ENCODE peak calls at places on chromosomes 13 and 19, in four cellular contexts. Q is adrenal gland, J is testis, H is psoas muscle. X is an unnamed sample.

GRCh38 chr19:6767357-6768235 is at the start of gene SH2D3A:
- DNase-seq in Q (peak; percentile 57), J (peak; percentile 74), H (peak; percentile 47), X (peak; percentile 84)

GRCh38 chr13:45122941-45123340 is 2.6 kb downstream of the GTF2F2 start:
- DNase-seq in Q (no peak), J (no peak), H (no peak), X (no peak)

GRCh38 chr13:73722120-73722519 is 412.1 kb downstream of the KLF12 start:
- DNase-seq in Q (no peak), J (no peak), H (no peak), X (no peak)

GRCh38 chr19:47848871-47849473 is 10.1 kb upstream of the TPRX2 start:
- DNase-seq in Q (peak; percentile 38), J (peak; percentile 35), H (no peak), X (no peak)

GRCh38 chr13:59442946-59443345 is 720.8 kb downstream of the DIAPH3 start:
- DNase-seq in Q (no peak), J (no peak), H (no peak), X (no peak)

GRCh38 chr13:43864921-43865320 is 14.6 kb downstream of the CCDC122 start:
- DNase-seq in Q (no peak), J (no peak), H (no peak), X (no peak)

GRCh38 chr19:34136127-34136526 is 36.2 kb upstream of the LSM14A start:
- DNase-seq in Q (no peak), J (no peak), H (no peak), X (no peak)

GRCh38 chr19:7744199-7744786 is 3.0 kb downstream of the CD209 start:
- DNase-seq in Q (no peak), J (no peak), H (no peak), X (no peak)

GRCh38 chr13:45048890-45049407 is 59.6 kb downstream of the GPALPP1 start:
- DNase-seq in Q (no peak), J (no peak), H (no peak), X (no peak)

GRCh38 chr13:32610977-32611376 is 24.7 kb downstream of the PDS5B start:
- DNase-seq in Q (no peak), J (no peak), H (no peak), X (no peak)

GRCh38 chr13:98050041-98050466 is 92.8 kb upstream of the FARP1 start:
- DNase-seq in Q (peak; percentile 5), J (no peak), H (no peak), X (no peak)

GRCh38 chr13:34065915-34066314 is 248.0 kb downstream of the RFC3 start:
- DNase-seq in Q (no peak), J (no peak), H (no peak), X (no peak)

GRCh38 chr19:10260141-10260584 is 8.1 kb downstream of the MRPL4 start:
- DNase-seq in Q (no peak), J (no peak), H (no peak), X (no peak)

GRCh38 chr13:99867535-99868271 is 103.9 kb downstream of the ZIC5 start:
- DNase-seq in Q (no peak), J (no peak), H (no peak), X (no peak)

GRCh38 chr19:44212865-44213346 is 574 bp downstream of the ZNF227 start:
- DNase-seq in Q (peak; percentile 17), J (no peak), H (no peak), X (no peak)

GRCh38 chr19:46784262-46785053 is 3.9 kb downstream of the SLC1A5 start:
- DNase-seq in Q (peak; percentile 49), J (peak; percentile 82), H (peak; percentile 72), X (peak; percentile 91)

GRCh38 chr19:13902993-13903555 is 2.8 kb downstream of the BRME1 start:
- DNase-seq in Q (no peak), J (no peak), H (no peak), X (peak; percentile 7)

GRCh38 chr19:1087813-1088418 is 7.3 kb downstream of the POLR2E start:
- DNase-seq in Q (peak; percentile 68), J (peak; percentile 70), H (no peak), X (peak; percentile 58)

DNA sequence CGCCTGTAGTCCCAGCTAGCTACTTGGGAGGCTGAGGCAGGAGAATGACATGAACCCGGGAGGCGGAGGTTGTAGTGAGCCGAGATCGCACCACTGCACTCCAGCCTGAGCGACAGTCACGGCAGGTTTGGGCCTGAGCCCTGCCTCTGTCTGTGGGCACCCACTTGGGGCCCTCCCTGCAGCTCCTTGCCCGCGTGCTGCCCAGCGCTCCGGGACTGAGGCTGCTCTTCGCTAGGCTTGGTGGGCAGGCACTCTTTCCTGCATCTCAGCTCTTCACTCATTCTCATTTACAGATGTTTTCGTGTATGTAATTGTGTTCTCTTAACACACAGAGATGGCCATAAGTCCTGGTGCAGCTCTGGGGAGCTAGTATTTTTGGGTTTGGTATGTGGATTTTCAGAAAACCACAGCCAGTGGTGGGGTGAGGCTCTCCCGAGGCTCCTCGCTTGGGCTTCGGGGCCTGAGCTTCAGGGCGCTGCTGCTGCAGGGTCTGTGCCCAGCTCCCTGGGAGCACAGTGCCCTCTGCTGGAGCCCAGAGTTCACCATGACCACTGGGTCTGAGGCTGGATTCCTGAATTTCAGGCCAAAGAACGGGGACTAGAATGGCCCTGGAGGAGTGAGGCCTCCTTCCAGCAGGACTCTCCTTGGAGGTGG is 15.2 kb downstream of the UPF1 start:
- DNase-seq in Q (peak; percentile 86), J (peak; percentile 83), H (peak; percentile 83), X (peak; percentile 94)
- H3K4me1 ChIP-seq in Q (peaks cover 33% of the 10 kb centered on the region), J (peaks cover 65% of the 10 kb centered on the region), H (peaks cover 60% of the 10 kb centered on the region), X (peaks cover 21% of the 10 kb centered on the region)

GRCh38 chr13:102255409-102255808 is 146.4 kb downstream of the FGF14 start:
- DNase-seq in Q (no peak), J (no peak), H (no peak), X (no peak)

GRCh38 chr13:102261809-102262208 is 140.0 kb downstream of the FGF14 start:
- DNase-seq in Q (no peak), J (no peak), H (no peak), X (no peak)

GRCh38 chr13:102260256-102260655 is 141.6 kb downstream of the FGF14 start:
- DNase-seq in Q (no peak), J (no peak), H (no peak), X (no peak)
- H3K4me3 ChIP-seq in Q (no peak overlapping the region), J (no peak overlapping the region), H (no peak overlapping the region), X (no peak overlapping the region)

DNA sequence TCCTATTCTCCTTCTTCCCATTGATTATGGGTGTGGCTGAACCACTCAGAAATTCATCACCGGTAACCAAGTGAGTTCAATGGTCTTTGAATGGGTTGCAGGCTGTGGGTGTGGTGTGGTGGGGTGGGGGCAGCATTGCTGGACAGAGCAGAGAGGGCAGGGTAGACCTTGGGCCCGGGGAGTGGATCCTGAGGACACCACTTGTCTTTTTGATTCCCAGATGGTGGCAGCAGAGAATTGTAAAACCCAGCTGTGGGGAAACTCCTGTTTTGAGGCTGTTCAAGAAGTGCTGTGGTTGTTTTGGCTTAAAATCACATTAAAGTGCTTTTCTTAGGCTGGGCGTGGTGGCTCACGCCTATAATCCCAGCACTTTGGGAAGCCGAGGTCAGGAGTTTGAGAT is 45.8 kb upstream of the RGCC start:
- DNase-seq in Q (peak; percentile 21), J (peak; percentile 45), H (no peak), X (no peak)
- H3K27ac ChIP-seq in Q (no peak overlapping the region), J (no peak overlapping the region), H (no peak overlapping the region), X (no peak overlapping the region)

DNA sequence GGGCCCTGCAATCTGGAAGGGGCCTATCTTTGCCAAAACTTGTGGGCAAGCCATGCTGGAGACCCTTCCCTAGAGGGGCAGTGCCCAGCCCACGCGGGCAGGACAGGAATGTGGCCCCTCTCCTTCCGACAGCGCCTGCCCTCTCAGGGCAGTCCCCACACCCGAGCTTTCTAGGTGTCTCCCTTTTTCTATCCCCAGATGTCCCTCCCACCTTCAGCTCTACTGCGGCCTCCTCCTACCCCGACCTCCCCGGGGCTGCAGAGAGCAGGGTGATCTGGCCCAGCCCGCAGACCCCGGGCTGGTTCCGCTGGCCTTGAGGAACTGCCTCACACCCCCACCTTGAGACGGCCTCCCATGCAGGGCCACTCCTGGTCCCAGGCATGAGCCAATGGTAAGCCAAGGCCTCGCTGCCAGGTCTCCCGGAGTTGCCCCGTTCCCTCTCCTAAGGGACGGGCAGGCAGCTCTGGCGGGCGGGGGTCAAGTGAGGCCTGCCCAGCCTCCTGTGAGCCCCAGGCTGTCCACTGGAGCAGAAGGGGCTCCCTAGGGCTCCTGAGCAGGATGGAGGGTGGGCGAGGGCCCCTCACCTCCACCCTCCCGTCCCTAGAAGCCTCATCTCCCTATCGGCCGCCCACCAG is 39.7 kb downstream of the KLF2 start:
- DNase-seq in Q (no peak), J (no peak), H (no peak), X (peak; percentile 36)
- H3K4me1 ChIP-seq in Q (peaks cover 8% of the 10 kb centered on the region), J (peaks cover 40% of the 10 kb centered on the region), H (peaks cover 23% of the 10 kb centered on the region), X (no peaks in the 10 kb centered on the region)

GRCh38 chr19:28960986-28961705 is 251.8 kb downstream of the UQCRFS1 start:
- DNase-seq in Q (no peak), J (no peak), H (no peak), X (no peak)
- H3K4me3 ChIP-seq in Q (no peak overlapping the region), J (no peak overlapping the region), H (no peak overlapping the region), X (no peak overlapping the region)

DNA sequence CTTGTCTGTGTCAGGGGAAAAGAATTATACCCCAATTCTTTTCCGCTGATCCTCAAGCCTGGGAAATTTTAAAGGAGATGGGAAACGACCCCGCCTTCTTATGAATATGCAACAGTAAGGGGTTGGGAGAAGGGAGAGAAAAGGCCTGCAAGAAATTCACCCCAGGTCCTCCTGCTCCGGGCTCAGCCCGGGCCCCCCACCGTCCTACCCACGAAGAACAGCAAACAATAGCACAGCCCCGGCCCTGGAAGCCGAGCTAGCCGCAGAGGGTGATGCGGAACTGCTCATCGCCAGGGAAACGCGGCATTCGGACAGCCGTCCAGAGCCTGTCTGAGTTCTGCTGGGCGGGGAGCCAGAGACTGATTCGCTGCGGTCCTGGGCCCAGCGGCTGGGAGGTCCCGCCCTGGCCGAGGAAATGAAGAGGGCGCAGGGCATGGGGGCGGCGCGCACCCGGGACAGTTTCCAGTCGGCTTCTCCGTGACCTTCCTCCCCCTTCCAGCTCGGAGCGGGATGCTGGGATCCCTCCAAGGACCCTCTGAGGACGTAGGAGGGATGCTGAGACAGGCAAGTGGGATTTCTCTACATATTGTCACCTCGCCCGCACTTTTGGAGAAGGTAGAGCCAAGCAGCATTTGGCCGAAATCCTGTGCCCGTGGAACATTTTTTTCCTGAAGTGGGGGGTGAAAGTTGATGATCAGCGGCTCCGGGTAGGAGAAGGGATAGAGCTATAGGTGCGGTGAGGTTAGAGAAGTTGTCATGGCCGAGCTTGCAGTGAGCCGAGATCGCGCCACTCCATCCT is 82.3 kb upstream of the C1QTNF9B start:
- DNase-seq in Q (peak; percentile 73), J (peak; percentile 72), H (peak; percentile 81), X (peak; percentile 95)
- H3K27ac ChIP-seq in Q (peak overlapping the region; percentile 61), J (no peak overlapping the region), H (peak overlapping the region; percentile 3), X (peak overlapping the region; percentile 74)

GRCh38 chr13:46605824-46606554 is 53.0 kb downstream of the LRCH1 start:
- DNase-seq in Q (no peak), J (no peak), H (no peak), X (no peak)

GRCh38 chr13:46606915-46607413 is 54.0 kb downstream of the LRCH1 start:
- DNase-seq in Q (no peak), J (no peak), H (no peak), X (no peak)

GRCh38 chr13:46609726-46610125 is 56.8 kb downstream of the LRCH1 start:
- DNase-seq in Q (no peak), J (no peak), H (no peak), X (no peak)

GRCh38 chr13:46609052-46609451 is 56.1 kb downstream of the LRCH1 start:
- DNase-seq in Q (no peak), J (no peak), H (no peak), X (no peak)

GRCh38 chr13:46607768-46608553 is 55.0 kb downstream of the LRCH1 start:
- DNase-seq in Q (no peak), J (no peak), H (no peak), X (no peak)
- H3K4me1 ChIP-seq in Q (peaks cover 4% of the 10 kb centered on the region), J (peaks cover 17% of the 10 kb centered on the region), H (peaks cover 24% of the 10 kb centered on the region), X (peaks cover 17% of the 10 kb centered on the region)

X was measured in right cardiac atrium.